ENCODE peak calls at places on chromosome 14, in six cellular contexts. N is mucosa of descending colon; P is sciatic nerve; O is DND-41; B is aorta; S is activated naive CD8-positive, alpha-beta T cell treated with anti-CD3 and anti-CD28 coated beads, Interleukin-2, amount 10 ng/mL, durations not matched to agents 7 days and 5 days. Z is an unnamed sample.

GRCh38 chr14:80988742-80989429 is 33.5 kb downstream of the TSHR start:
- ATAC-seq in N (no peak), P (no peak), O (peak; percentile 57), B (no peak), S (peak; percentile 54), Z (no peak)

GRCh38 chr14:31902002-31902401 is 175.1 kb upstream of the ARHGAP5 start:
- ATAC-seq in N (peak; percentile 57), P (no peak), O (no peak), B (no peak), S (no peak), Z (peak; percentile 79)

GRCh38 chr14:23121401-23121800 is 2.3 kb upstream of the CEBPE start:
- ATAC-seq in N (no peak), P (peak; percentile 23), O (no peak), B (peak; percentile 57), S (no peak), Z (no peak)

GRCh38 chr14:68521557-68521901 is 271.3 kb downstream of the ZFP36L1 start:
- ATAC-seq in N (no peak), P (no peak), O (no peak), B (no peak), S (no peak), Z (no peak)

GRCh38 chr14:96205994-96206392 is 1.4 kb downstream of the BDKRB2 start:
- ATAC-seq in N (no peak), P (peak; percentile 6), O (no peak), B (peak; percentile 3), S (no peak), Z (no peak)

GRCh38 chr14:51895425-51895824 is 35.0 kb downstream of the GNG2 start:
- ATAC-seq in N (no peak), P (no peak), O (no peak), B (no peak), S (no peak), Z (no peak)

GRCh38 chr14:72894623-72895378 is 900 bp upstream of the DPF3 start:
- ATAC-seq in N (peak; percentile 50), P (peak; percentile 36), O (no peak), B (no peak), S (no peak), Z (no peak)

GRCh38 chr14:24789277-24789832 is 155.4 kb upstream of the GZMB start:
- ATAC-seq in N (no peak), P (peak; percentile 80), O (no peak), B (no peak), S (no peak), Z (no peak)

GRCh38 chr14:24311837-24312615 is 724 bp downstream of the LTB4R start:
- ATAC-seq in N (no peak), P (peak; percentile 3), O (no peak), B (no peak), S (no peak), Z (peak; percentile 2)

GRCh38 chr14:76293923-76294322 is 82.0 kb upstream of the ESRRB start:
- ATAC-seq in N (peak; percentile 28), P (no peak), O (no peak), B (no peak), S (no peak), Z (peak; percentile 28)

GRCh38 chr14:70692210-70692609 is 50.5 kb downstream of the TTC9 start:
- ATAC-seq in N (no peak), P (peak; percentile 55), O (no peak), B (no peak), S (no peak), Z (peak; percentile 92)

GRCh38 chr14:97874394-97874793 is 1077.2 kb downstream of the VRK1 start:
- ATAC-seq in N (no peak), P (no peak), O (no peak), B (no peak), S (no peak), Z (no peak)

GRCh38 chr14:100246136-100246535 is 7.2 kb downstream of the YY1 start:
- ATAC-seq in N (peak; percentile 45), P (peak; percentile 23), O (no peak), B (peak; percentile 27), S (no peak), Z (peak; percentile 29)

GRCh38 chr14:69755784-69756183 is 11.2 kb upstream of the SRSF5 start:
- ATAC-seq in N (peak; percentile 95), P (no peak), O (no peak), B (no peak), S (no peak), Z (peak; percentile 82)

GRCh38 chr14:77478029-77478428 is 20.1 kb downstream of the AHSA1 start:
- ATAC-seq in N (no peak), P (no peak), O (no peak), B (no peak), S (no peak), Z (no peak)

GRCh38 chr14:23174266-23174665 is 9.2 kb downstream of the SLC7A8 start:
- ATAC-seq in N (no peak), P (no peak), O (no peak), B (no peak), S (no peak), Z (peak; percentile 29)

GRCh38 chr14:81276699-81277069 is 55.9 kb upstream of the GTF2A1 start:
- ATAC-seq in N (no peak), P (no peak), O (no peak), B (no peak), S (no peak), Z (no peak)

GRCh38 chr14:27025648-27026047 is 427.8 kb upstream of the NOVA1 start:
- ATAC-seq in N (no peak), P (no peak), O (no peak), B (peak; percentile 36), S (no peak), Z (no peak)

GRCh38 chr14:99529899-99530298 is 48.7 kb downstream of the CCNK start:
- ATAC-seq in N (no peak), P (no peak), O (no peak), B (no peak), S (no peak), Z (peak; percentile 32)

GRCh38 chr14:83120187-83120586 is 1586.5 kb upstream of the SEL1L start:
- ATAC-seq in N (no peak), P (no peak), O (no peak), B (no peak), S (no peak), Z (no peak)

GRCh38 chr14:41607119-41607785 is 576 bp downstream of the LRFN5 start:
- ATAC-seq in N (no peak), P (no peak), O (no peak), B (no peak), S (no peak), Z (no peak)

GRCh38 chr14:91352101-91352500 is 65.5 kb downstream of the CCDC88C start:
- ATAC-seq in N (no peak), P (peak; percentile 33), O (no peak), B (no peak), S (no peak), Z (no peak)

GRCh38 chr14:65403231-65403630 is 9.3 kb upstream of the FUT8 start:
- ATAC-seq in N (no peak), P (no peak), O (no peak), B (no peak), S (no peak), Z (no peak)

GRCh38 chr14:23252420-23253333 is 14.9 kb downstream of the RNF212B start:
- ATAC-seq in N (no peak), P (no peak), O (no peak), B (no peak), S (no peak), Z (no peak)

GRCh38 chr14:94827711-94828505 is 58.0 kb upstream of the GSC start:
- ATAC-seq in N (no peak), P (peak; percentile 86), O (no peak), B (peak; percentile 70), S (no peak), Z (no peak)

GRCh38 chr14:65732112-65732511 is 319.6 kb downstream of the FUT8 start:
- ATAC-seq in N (peak; percentile 70), P (no peak), O (peak; percentile 35), B (no peak), S (peak; percentile 99), Z (no peak)

GRCh38 chr14:101761881-101762529 is 496 bp downstream of the PPP2R5C start:
- ATAC-seq in N (no peak), P (no peak), O (peak; percentile 10), B (no peak), S (peak; percentile 15), Z (no peak)

GRCh38 chr14:64717870-64718269 is 13.6 kb downstream of the PLEKHG3 start:
- ATAC-seq in N (peak; percentile 26), P (no peak), O (no peak), B (no peak), S (no peak), Z (peak; percentile 33)

GRCh38 chr14:20197459-20197858 is 6.8 kb downstream of the OR11G2 start:
- ATAC-seq in N (no peak), P (no peak), O (no peak), B (no peak), S (no peak), Z (no peak)

GRCh38 chr14:71228711-71229110 is 321.5 kb downstream of the PCNX1 start:
- ATAC-seq in N (no peak), P (peak; percentile 62), O (no peak), B (no peak), S (no peak), Z (peak; percentile 60)

GRCh38 chr14:103127356-103127755 is 4.1 kb downstream of the TNFAIP2 start:
- ATAC-seq in N (no peak), P (no peak), O (no peak), B (no peak), S (no peak), Z (no peak)

Z was measured in esophagus mucosa.